ENCODE peak calls at places on chromosome 4, in ten cellular contexts. B is GM12891, T is stomach, D is HCT116, G is endothelial cell of umbilical vein, K is esophagus muscularis mucosa, F is upper lobe of left lung, S is suprapubic skin, E is K562, O is transverse colon. H is an unnamed sample.
A peak's percentile ranks its signal among the peaks of the same experiment; 100 is the strongest.

GRCh38 chr4:146159384-146160058 is 16.0 kb upstream of the LSM6 start:
- DNase-seq in B (no peak), T (no peak), D (no peak), G (no peak), K (no peak), F (no peak), S (no peak), E (no peak), O (no peak), H (no peak)

GRCh38 chr4:40124690-40125089 is 68.0 kb downstream of the N4BP2 start:
- DNase-seq in B (no peak), T (no peak), D (no peak), G (no peak), K (no peak), F (no peak), S (no peak), E (no peak), O (no peak), H (no peak)

GRCh38 chr4:107877361-107877760 is 52.6 kb downstream of the SGMS2 start:
- DNase-seq in B (no peak), T (no peak), D (no peak), G (no peak), K (no peak), F (no peak), S (no peak), E (no peak), O (no peak), H (no peak)

GRCh38 chr4:100428051-100428450 is 89.8 kb downstream of the EMCN start:
- DNase-seq in B (no peak), T (no peak), D (peak; percentile 21), G (peak; percentile 40), K (no peak), F (no peak), S (no peak), E (no peak), O (no peak), H (no peak)

GRCh38 chr4:118034061-118034785 is at the start of gene NDST3:
- DNase-seq in B (peak; percentile 24), T (peak; percentile 78), D (peak; percentile 71), G (peak; percentile 62), K (no peak), F (no peak), S (no peak), E (no peak), O (peak; percentile 39), H (peak; percentile 83)

GRCh38 chr4:127400736-127401346 is 231.9 kb upstream of the INTU start:
- DNase-seq in B (peak; percentile 7), T (peak; percentile 51), D (peak; percentile 73), G (peak; percentile 68), K (no peak), F (no peak), S (peak; percentile 62), E (peak; percentile 50), O (peak; percentile 36), H (peak; percentile 83)

GRCh38 chr4:145731026-145731425 is 51.1 kb downstream of the C4orf51 start:
- DNase-seq in B (no peak), T (peak; percentile 76), D (no peak), G (no peak), K (no peak), F (no peak), S (no peak), E (no peak), O (peak; percentile 60), H (no peak)

GRCh38 chr4:141853091-141853734 is 216.8 kb downstream of the IL15 start:
- DNase-seq in B (no peak), T (no peak), D (no peak), G (no peak), K (no peak), F (no peak), S (no peak), E (no peak), O (peak; percentile 15), H (no peak)

GRCh38 chr4:95155759-95156451 is 392.9 kb downstream of the UNC5C start:
- DNase-seq in B (no peak), T (no peak), D (peak; percentile 22), G (peak; percentile 52), K (no peak), F (no peak), S (no peak), E (peak; percentile 39), O (no peak), H (peak; percentile 62)

GRCh38 chr4:55722132-55722531 is 86.0 kb upstream of the NMU start:
- DNase-seq in B (no peak), T (no peak), D (no peak), G (no peak), K (no peak), F (no peak), S (no peak), E (no peak), O (no peak), H (no peak)

GRCh38 chr4:82381661-82382284 is 8.0 kb upstream of the HNRNPD start:
- DNase-seq in B (no peak), T (no peak), D (no peak), G (no peak), K (peak; percentile 12), F (no peak), S (no peak), E (no peak), O (no peak), H (no peak)

GRCh38 chr4:14897217-14897616 is 105.1 kb upstream of the CPEB2 start:
- DNase-seq in B (no peak), T (no peak), D (no peak), G (no peak), K (no peak), F (no peak), S (no peak), E (no peak), O (no peak), H (no peak)

GRCh38 chr4:95547708-95548471 is 883 bp downstream of the UNC5C start:
- DNase-seq in B (no peak), T (no peak), D (no peak), G (peak; percentile 27), K (no peak), F (peak; percentile 47), S (no peak), E (no peak), O (peak; percentile 13), H (peak; percentile 65)

GRCh38 chr4:138263438-138263837 is 21.3 kb upstream of the SLC7A11 start:
- DNase-seq in B (no peak), T (no peak), D (no peak), G (no peak), K (no peak), F (no peak), S (no peak), E (no peak), O (no peak), H (no peak)

GRCh38 chr4:114108869-114109268 is 129.4 kb upstream of the ARSJ start:
- DNase-seq in B (no peak), T (no peak), D (peak; percentile 22), G (peak; percentile 35), K (no peak), F (no peak), S (no peak), E (no peak), O (no peak), H (peak; percentile 6)

GRCh38 chr4:25900310-25900709 is 13.7 kb upstream of the SMIM20 start:
- DNase-seq in B (no peak), T (no peak), D (no peak), G (no peak), K (no peak), F (no peak), S (no peak), E (no peak), O (no peak), H (no peak)

GRCh38 chr4:74934822-74935326 is 2.0 kb downstream of the PARM1 start:
- DNase-seq in B (no peak), T (no peak), D (no peak), G (no peak), K (no peak), F (no peak), S (no peak), E (no peak), O (no peak), H (peak; percentile 10)

GRCh38 chr4:77697860-77698599 is 92.4 kb downstream of the CXCL13 start:
- DNase-seq in B (no peak), T (peak; percentile 56), D (peak; percentile 29), G (peak; percentile 89), K (no peak), F (no peak), S (no peak), E (no peak), O (peak; percentile 53), H (peak; percentile 79)
- TF ChIP-seq POLR2AphosphoS5 in B (no peak), T (no peak), D (no peak), G (no peak), K (no peak), F (no peak), S (no peak), E (no peak), O (no peak), H (no peak)

GRCh38 chr4:84606645-84607044 is 23.7 kb downstream of the CDS1 start:
- DNase-seq in B (no peak), T (no peak), D (no peak), G (no peak), K (no peak), F (no peak), S (no peak), E (no peak), O (no peak), H (no peak)
- TF ChIP-seq POLR2AphosphoS5 in B (no peak), T (no peak), D (no peak), G (no peak), K (no peak), F (no peak), S (no peak), E (no peak), O (no peak), H (no peak)

DNA sequence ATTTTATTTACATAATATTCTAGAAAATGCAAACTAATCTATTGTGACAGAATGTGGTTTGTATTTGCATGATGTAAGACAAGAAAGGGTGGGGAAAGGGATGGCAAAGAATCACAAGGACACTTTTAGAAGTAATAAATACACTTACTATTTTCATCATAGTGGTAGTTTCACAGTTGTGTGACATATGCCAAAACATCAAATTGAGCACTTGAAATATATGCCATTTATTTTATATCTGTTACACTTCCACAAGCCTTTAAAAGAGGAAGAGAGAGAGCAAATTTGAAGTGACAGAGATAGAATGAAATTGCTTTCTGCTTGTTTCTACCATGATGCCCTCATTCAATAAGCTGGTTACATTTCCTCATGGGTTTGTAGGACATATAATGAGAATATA is 230.0 kb upstream of the NWD2 start:
- DNase-seq in B (no peak), T (no peak), D (no peak), G (no peak), K (no peak), F (no peak), S (no peak), E (no peak), O (no peak), H (no peak)
- TF ChIP-seq POLR2AphosphoS5 in B (no peak), T (no peak), D (no peak), G (no peak), K (no peak), F (no peak), S (no peak), E (no peak), O (no peak), H (no peak)

GRCh38 chr4:6556263-6556662 is 18.7 kb upstream of the MAN2B2 start:
- DNase-seq in B (no peak), T (no peak), D (no peak), G (no peak), K (no peak), F (no peak), S (no peak), E (no peak), O (no peak), H (no peak)
- TF ChIP-seq POLR2AphosphoS5 in B (no peak), T (no peak), D (no peak), G (no peak), K (no peak), F (no peak), S (no peak), E (no peak), O (no peak), H (no peak)

GRCh38 chr4:106253364-106254129 is 62.5 kb downstream of the TBCK start:
- DNase-seq in B (no peak), T (no peak), D (no peak), G (no peak), K (no peak), F (no peak), S (no peak), E (no peak), O (no peak), H (no peak)
- TF ChIP-seq POLR2AphosphoS5 in B (no peak), T (no peak), D (no peak), G (no peak), K (no peak), F (no peak), S (no peak), E (no peak), O (no peak), H (no peak)

H was measured in GM23338.